ENCODE peak calls at places on chromosome 17, in five cellular contexts. One of them, this sample, is unnamed.
A peak's percentile ranks its signal among the peaks of the same experiment; 100 is the strongest.

GRCh38 chr17:33901085-33901484 is 354.0 kb upstream of the CCL2 start:
- DNase-seq in A549: no peak
- DNase-seq in GM12878: no peak
- DNase-seq in HepG2: no peak
- DNase-seq in K562: no peak
- DNase-seq in this sample: no peak

GRCh38 chr17:31690118-31690517 is 168.9 kb downstream of the COPRS start:
- DNase-seq in A549: no peak
- DNase-seq in GM12878: no peak
- DNase-seq in HepG2: no peak
- DNase-seq in K562: no peak
- DNase-seq in this sample: no peak

GRCh38 chr17:60914078-60914477 is 236.4 kb downstream of the BCAS3 start:
- DNase-seq in A549: no peak
- DNase-seq in GM12878: no peak
- DNase-seq in HepG2: no peak
- DNase-seq in K562: no peak
- DNase-seq in this sample: no peak

GRCh38 chr17:16040710-16041251 is 41.2 kb downstream of the TTC19 start:
- DNase-seq in A549: no peak
- DNase-seq in GM12878: no peak
- DNase-seq in HepG2: peak; percentile 93
- DNase-seq in K562: no peak
- DNase-seq in this sample: no peak

GRCh38 chr17:66632716-66633115 is 202.2 kb upstream of the CACNG5 start:
- DNase-seq in A549: no peak
- DNase-seq in GM12878: no peak
- DNase-seq in HepG2: no peak
- DNase-seq in K562: no peak
- DNase-seq in this sample: no peak

GRCh38 chr17:42436401-42436800 is 13.3 kb upstream of the CAVIN1 start:
- DNase-seq in A549: no peak
- DNase-seq in GM12878: no peak
- DNase-seq in HepG2: peak; percentile 82
- DNase-seq in K562: no peak
- DNase-seq in this sample: no peak

GRCh38 chr17:40139566-40140058 is 725 bp upstream of the CASC3 start:
- DNase-seq in A549: no peak
- DNase-seq in GM12878: no peak
- DNase-seq in HepG2: no peak
- DNase-seq in K562: no peak
- DNase-seq in this sample: no peak

GRCh38 chr17:20009052-20009301 is 182 bp upstream of the SPECC1 start:
- DNase-seq in A549: no peak
- DNase-seq in GM12878: no peak
- DNase-seq in HepG2: no peak
- DNase-seq in K562: no peak
- DNase-seq in this sample: no peak

GRCh38 chr17:73371285-73371684 is 59.5 kb upstream of the CDC42EP4 start:
- DNase-seq in A549: no peak
- DNase-seq in GM12878: no peak
- DNase-seq in HepG2: no peak
- DNase-seq in K562: no peak
- DNase-seq in this sample: no peak

GRCh38 chr17:50055426-50056216 is at the start of gene ITGA3:
- DNase-seq in A549: peak; percentile 96
- DNase-seq in GM12878: no peak
- DNase-seq in HepG2: no peak
- DNase-seq in K562: peak; percentile 85
- DNase-seq in this sample: peak; percentile 90

GRCh38 chr17:33966410-33967063 is 288.5 kb upstream of the CCL2 start:
- DNase-seq in A549: no peak
- DNase-seq in GM12878: no peak
- DNase-seq in HepG2: no peak
- DNase-seq in K562: no peak
- DNase-seq in this sample: no peak

GRCh38 chr17:79947351-79948031 is 88.2 kb downstream of the TBC1D16 start:
- DNase-seq in A549: no peak
- DNase-seq in GM12878: no peak
- DNase-seq in HepG2: no peak
- DNase-seq in K562: no peak
- DNase-seq in this sample: no peak

GRCh38 chr17:50469005-50469605 is 425 bp upstream of the CHAD start:
- DNase-seq in A549: no peak
- DNase-seq in GM12878: no peak
- DNase-seq in HepG2: no peak
- DNase-seq in K562: no peak
- DNase-seq in this sample: peak; percentile 27

GRCh38 chr17:9285602-9286001 is 264.3 kb downstream of the NTN1 start:
- DNase-seq in A549: no peak
- DNase-seq in GM12878: no peak
- DNase-seq in HepG2: no peak
- DNase-seq in K562: no peak
- DNase-seq in this sample: no peak

GRCh38 chr17:44197980-44198720 is 1.5 kb downstream of the ATXN7L3 start:
- DNase-seq in A549: peak; percentile 77
- DNase-seq in GM12878: no peak
- DNase-seq in HepG2: no peak
- DNase-seq in K562: peak; percentile 63
- DNase-seq in this sample: no peak

GRCh38 chr17:67420994-67421393 is 43.9 kb downstream of the PITPNC1 start:
- DNase-seq in A549: no peak
- DNase-seq in GM12878: no peak
- DNase-seq in HepG2: no peak
- DNase-seq in K562: no peak
- DNase-seq in this sample: no peak

GRCh38 chr17:29613371-29613837 is 9.3 kb downstream of the CORO6 start:
- DNase-seq in A549: peak; percentile 93
- DNase-seq in GM12878: no peak
- DNase-seq in HepG2: peak; percentile 77
- DNase-seq in K562: no peak
- DNase-seq in this sample: peak; percentile 99

GRCh38 chr17:72249441-72249840 is 128.6 kb downstream of the SOX9 start:
- DNase-seq in A549: no peak
- DNase-seq in GM12878: no peak
- DNase-seq in HepG2: no peak
- DNase-seq in K562: no peak
- DNase-seq in this sample: no peak

GRCh38 chr17:38509772-38510423 is 81.6 kb downstream of the ARHGAP23 start:
- DNase-seq in A549: no peak
- DNase-seq in GM12878: no peak
- DNase-seq in HepG2: no peak
- DNase-seq in K562: peak; percentile 55
- DNase-seq in this sample: peak; percentile 61

GRCh38 chr17:83125515-83126274 is 46.3 kb downstream of the METRNL start:
- DNase-seq in A549: no peak
- DNase-seq in GM12878: no peak
- DNase-seq in HepG2: no peak
- DNase-seq in K562: no peak
- DNase-seq in this sample: no peak

GRCh38 chr17:73343168-73343634 is 31.4 kb upstream of the CDC42EP4 start:
- DNase-seq in A549: no peak
- DNase-seq in GM12878: no peak
- DNase-seq in HepG2: no peak
- DNase-seq in K562: peak; percentile 63
- DNase-seq in this sample: peak; percentile 78

GRCh38 chr17:68400404-68400735 is 56.9 kb downstream of the WIPI1 start:
- DNase-seq in A549: no peak
- DNase-seq in GM12878: no peak
- DNase-seq in HepG2: no peak
- DNase-seq in K562: no peak
- DNase-seq in this sample: no peak

GRCh38 chr17:4849011-4849536 is 15.9 kb downstream of the MINK1 start:
- DNase-seq in A549: peak; percentile 83
- DNase-seq in GM12878: no peak
- DNase-seq in HepG2: no peak
- DNase-seq in K562: no peak
- DNase-seq in this sample: no peak

GRCh38 chr17:63442549-63443035 is 3.5 kb downstream of the CYB561 start:
- DNase-seq in A549: peak; percentile 35
- DNase-seq in GM12878: no peak
- DNase-seq in HepG2: no peak
- DNase-seq in K562: peak; percentile 31
- DNase-seq in this sample: peak; percentile 45

GRCh38 chr17:49101054-49101534 is 31.5 kb upstream of the B4GALNT2 start:
- DNase-seq in A549: no peak
- DNase-seq in GM12878: no peak
- DNase-seq in HepG2: no peak
- DNase-seq in K562: no peak
- DNase-seq in this sample: no peak

GRCh38 chr17:74868251-74868907 is 4.4 kb downstream of the FDXR start:
- DNase-seq in A549: no peak
- DNase-seq in GM12878: no peak
- DNase-seq in HepG2: no peak
- DNase-seq in K562: peak; percentile 41
- DNase-seq in this sample: no peak
- TF ChIP-seq ESRRA in A549: no peak
- TF ChIP-seq ESRRA in GM12878: no peak
- TF ChIP-seq ESRRA in HepG2: no peak
- TF ChIP-seq ESRRA in K562: peak; percentile 98
- TF ChIP-seq ESRRA in this sample: no peak

GRCh38 chr17:1713878-1714487 is 3.8 kb upstream of the TLCD2 start:
- DNase-seq in A549: peak; percentile 86
- DNase-seq in GM12878: no peak
- DNase-seq in HepG2: peak; percentile 75
- DNase-seq in K562: no peak
- DNase-seq in this sample: peak; percentile 78
- TF ChIP-seq ESRRA in A549: no peak
- TF ChIP-seq ESRRA in GM12878: no peak
- TF ChIP-seq ESRRA in HepG2: no peak
- TF ChIP-seq ESRRA in K562: no peak
- TF ChIP-seq ESRRA in this sample: no peak

DNA sequence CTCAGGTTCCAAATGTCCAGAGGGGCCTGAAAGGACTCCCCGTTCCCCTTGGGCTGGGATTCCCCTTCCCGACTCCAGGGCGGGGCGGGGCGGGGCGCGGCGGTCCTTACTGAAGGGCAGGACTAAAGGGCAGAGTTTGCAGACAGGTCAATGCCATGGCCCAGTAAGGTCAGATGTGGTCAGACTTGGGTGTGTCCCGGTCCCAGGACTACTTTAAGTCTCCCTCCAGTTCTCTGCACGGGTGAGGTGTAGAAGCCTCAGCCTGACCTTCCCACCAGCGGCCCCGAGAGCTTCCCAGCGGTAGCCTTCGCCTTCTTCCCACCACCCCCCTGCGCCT is 505 bp downstream of the KDM6B start:
- DNase-seq in A549: peak; percentile 76
- DNase-seq in GM12878: no peak
- DNase-seq in HepG2: peak; percentile 64
- DNase-seq in K562: peak; percentile 35
- DNase-seq in this sample: no peak
- TF ChIP-seq ESRRA in A549: peak; percentile 62
- TF ChIP-seq ESRRA in GM12878: no peak
- TF ChIP-seq ESRRA in HepG2: no peak
- TF ChIP-seq ESRRA in K562: peak; percentile 80
- TF ChIP-seq ESRRA in this sample: no peak

GRCh38 chr17:7856840-7857723 is at the start of gene NAA38:
- DNase-seq in A549: peak; percentile 100
- DNase-seq in GM12878: peak; percentile 100
- DNase-seq in HepG2: peak; percentile 99
- DNase-seq in K562: peak; percentile 78
- DNase-seq in this sample: peak; percentile 96

GRCh38 chr17:7858487-7858832 is 657 bp downstream of the CYB5D1 start:
- DNase-seq in A549: peak; percentile 69
- DNase-seq in GM12878: no peak
- DNase-seq in HepG2: peak; percentile 52
- DNase-seq in K562: peak; percentile 44
- DNase-seq in this sample: peak; percentile 72

GRCh38 chr17:7856081-7856791 is 1.1 kb downstream of the NAA38 start:
- DNase-seq in A549: no peak
- DNase-seq in GM12878: no peak
- DNase-seq in HepG2: no peak
- DNase-seq in K562: no peak
- DNase-seq in this sample: no peak

GRCh38 chr17:7857724-7858486 is at the start of gene CYB5D1:
- DNase-seq in A549: peak; percentile 98
- DNase-seq in GM12878: no peak
- DNase-seq in HepG2: peak; percentile 90
- DNase-seq in K562: peak; percentile 57
- DNase-seq in this sample: peak; percentile 83

DNA sequence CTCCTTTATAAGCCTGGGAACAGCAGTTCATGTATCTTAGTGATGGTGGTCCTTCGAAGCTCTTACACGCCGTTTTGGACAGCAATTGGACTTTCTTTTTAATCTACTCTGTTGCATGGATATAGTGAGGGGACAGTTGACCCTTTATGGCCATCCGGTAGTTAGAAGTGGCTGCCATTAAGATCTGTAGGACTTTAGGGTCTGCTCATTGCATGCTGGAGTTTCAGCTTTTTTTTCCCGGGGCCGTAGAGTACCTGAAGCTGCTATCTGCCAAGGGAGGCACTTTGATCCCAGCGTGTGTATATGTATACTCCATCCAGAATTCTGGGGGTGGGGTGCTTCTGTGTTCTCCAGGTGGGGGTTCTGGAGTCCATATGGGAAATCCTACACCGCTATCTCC is 1.2 kb downstream of the CYB5D1 start:
- DNase-seq in A549: no peak
- DNase-seq in GM12878: no peak
- DNase-seq in HepG2: no peak
- DNase-seq in K562: no peak
- DNase-seq in this sample: no peak
- TF ChIP-seq ESRRA in A549: no peak
- TF ChIP-seq ESRRA in GM12878: no peak
- TF ChIP-seq ESRRA in HepG2: no peak
- TF ChIP-seq ESRRA in K562: no peak
- TF ChIP-seq ESRRA in this sample: no peak

GRCh38 chr17:69834494-69834893 is 240.5 kb upstream of the KCNJ16 start:
- DNase-seq in A549: no peak
- DNase-seq in GM12878: no peak
- DNase-seq in HepG2: no peak
- DNase-seq in K562: no peak
- DNase-seq in this sample: no peak
- TF ChIP-seq ESRRA in A549: no peak
- TF ChIP-seq ESRRA in GM12878: no peak
- TF ChIP-seq ESRRA in HepG2: no peak
- TF ChIP-seq ESRRA in K562: no peak
- TF ChIP-seq ESRRA in this sample: no peak

GRCh38 chr17:70374496-70374895 is 205.2 kb downstream of the KCNJ2 start:
- DNase-seq in A549: no peak
- DNase-seq in GM12878: no peak
- DNase-seq in HepG2: no peak
- DNase-seq in K562: no peak
- DNase-seq in this sample: no peak
- TF ChIP-seq ESRRA in A549: no peak
- TF ChIP-seq ESRRA in GM12878: no peak
- TF ChIP-seq ESRRA in HepG2: no peak
- TF ChIP-seq ESRRA in K562: no peak
- TF ChIP-seq ESRRA in this sample: no peak

This sample was measured in WTC11.